ENCODE peak calls at places on chromosome 5, in nine cellular contexts. Y is CD8-positive, alpha-beta T cell; Q is psoas muscle; E is neural progenitor cell; O is lower lobe of right lung; Z is mammary epithelial cell; C is colonic mucosa; J is kidney epithelial cell; F is left ventricle myocardium inferior. M is an unnamed sample. For H3K36me3, the result is how much of the 10 kb centered on the place peaks cover.

GRCh38 chr5:144583493-144584154 is 413.0 kb downstream of the KCTD16 start:
- DNase-seq in Q (no peak), J (no peak), C (no peak), O (no peak), F (no peak), E (peak), Z (no peak), Y (no peak), M (no peak)

GRCh38 chr5:173627860-173628392 is 11.5 kb upstream of the BOD1 start:
- DNase-seq in C (no peak), F (no peak), Y (no peak), Z (no peak), O (no peak), Q (no peak), J (no peak), E (peak), M (no peak)

GRCh38 chr5:34497031-34497808 is 158.9 kb upstream of the RAI14 start:
- DNase-seq in Z (no peak), J (no peak), F (peak), Q (peak), Y (no peak), E (no peak), C (peak), O (no peak), M (no peak)

GRCh38 chr5:133896873-133897272 is 71.6 kb downstream of the C5orf15 start:
- DNase-seq in Z (no peak), O (no peak), Y (no peak), J (no peak), C (no peak), Q (no peak), E (no peak), F (no peak), M (no peak)

GRCh38 chr5:108381034-108381954 is 604 bp downstream of the FBXL17 start:
- DNase-seq in F (peak), O (peak), Q (peak), C (peak), Z (peak), E (peak), J (no peak), Y (peak), M (peak)

GRCh38 chr5:85345818-85346217 is 961.1 kb upstream of the EDIL3 start:
- DNase-seq in C (no peak), Y (no peak), E (no peak), Q (no peak), Z (no peak), O (no peak), F (no peak), J (no peak), M (no peak)

GRCh38 chr5:50711280-50711679 is 44.8 kb downstream of the PARP8 start:
- DNase-seq in F (no peak), J (no peak), Z (no peak), Y (peak), E (no peak), O (no peak), Q (no peak), C (peak), M (peak)

GRCh38 chr5:1181451-1182359 is 19.7 kb upstream of the SLC6A19 start:
- DNase-seq in J (no peak), O (peak), E (no peak), Y (no peak), C (peak), Z (no peak), F (peak), Q (peak), M (no peak)

GRCh38 chr5:82364497-82364896 is 86.3 kb upstream of the RPS23 start:
- DNase-seq in J (no peak), Q (no peak), Y (no peak), Z (peak), E (peak), O (no peak), F (no peak), C (no peak), M (peak)

GRCh38 chr5:160694896-160695295 is 157.1 kb downstream of the ATP10B start:
- DNase-seq in Y (no peak), Z (no peak), Q (no peak), C (no peak), J (no peak), F (no peak), E (no peak), O (no peak), M (no peak)

GRCh38 chr5:76337949-76338589 is 65.0 kb upstream of the IQGAP2 start:
- DNase-seq in E (peak), C (peak), Y (peak), Z (peak), O (no peak), Q (no peak), J (peak), F (no peak), M (peak)

GRCh38 chr5:42991477-42992034 is 48.6 kb downstream of the ANXA2R start:
- DNase-seq in E (no peak), Z (no peak), Y (no peak), C (no peak), O (no peak), F (no peak), Q (no peak), J (no peak), M (no peak)

GRCh38 chr5:155004138-155004744 is 9.3 kb upstream of the KIF4B start:
- DNase-seq in C (no peak), E (peak), Q (no peak), Z (peak), J (no peak), Y (no peak), F (no peak), O (no peak), M (peak)

GRCh38 chr5:579211-579610 is 32.9 kb upstream of the CEP72 start:
- DNase-seq in C (no peak), Y (no peak), Q (no peak), J (no peak), E (no peak), F (no peak), Z (no peak), O (no peak), M (no peak)

GRCh38 chr5:166517976-166518375 is 1773.5 kb upstream of the WWC1 start:
- DNase-seq in C (no peak), Y (no peak), E (no peak), F (no peak), J (no peak), Q (no peak), Z (no peak), O (no peak), M (no peak)

DNA sequence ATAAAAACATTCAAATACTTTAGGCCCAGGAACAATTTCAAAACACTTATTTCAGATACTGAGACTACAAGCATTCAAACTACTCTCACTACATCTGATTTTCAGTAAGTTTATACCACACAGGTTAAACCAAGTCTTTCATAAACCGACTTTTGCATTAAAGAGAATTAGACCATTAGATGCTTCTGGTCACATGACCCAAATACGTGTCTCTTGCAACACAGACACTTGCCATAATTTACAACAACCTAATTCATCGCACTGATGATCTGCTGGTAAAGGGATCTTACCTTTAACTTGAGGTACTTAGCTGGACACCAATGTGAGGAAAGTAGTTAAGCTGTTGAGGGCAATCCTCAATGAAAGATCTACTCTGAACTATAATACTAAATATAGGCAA is 3.2 kb downstream of the HNRNPH1 start:
- DNase-seq in E (no peak), O (no peak), C (no peak), F (no peak), Z (no peak), Q (no peak), J (no peak), Y (no peak), M (no peak)
- H3K4me3 ChIP-seq in E (peak), O (peak), C (peak), F (peak), Z (peak), Q (peak), J (peak), Y (peak), M (peak)

GRCh38 chr5:151141535-151141934 is 16.0 kb downstream of the ANXA6 start:
- DNase-seq in J (no peak), E (peak), F (peak), Z (peak), C (peak), Q (peak), O (no peak), Y (peak), M (no peak)
- H3K36me3 ChIP-seq in J (under half), E (under half), F (half or more), Z (under half), C (under half), Q (under half), O (half or more), Y (half or more), M (half or more)

GRCh38 chr5:135208555-135209494 is 174.8 kb upstream of the PITX1 start:
- DNase-seq in Q (peak), J (peak), Z (peak), O (no peak), C (peak), E (no peak), F (no peak), Y (no peak), M (peak)
- H3K4me3 ChIP-seq in Q (no peak), J (no peak), Z (no peak), O (no peak), C (no peak), E (no peak), F (no peak), Y (no peak), M (no peak)

GRCh38 chr5:149500922-149501582 is 50.2 kb downstream of the CSNK1A1 start:
- DNase-seq in Y (no peak), Q (no peak), J (peak), O (no peak), F (no peak), Z (no peak), E (no peak), C (no peak), M (no peak)
- H3K36me3 ChIP-seq in Y (half or more), Q (under half), J (under half), O (half or more), F (half or more), Z (under half), E (under half), C (under half), M (half or more)

GRCh38 chr5:52878671-52879070 is 91.0 kb downstream of the ITGA1 start:
- DNase-seq in Y (no peak), C (no peak), O (no peak), Z (peak), F (no peak), E (no peak), Q (no peak), J (no peak), M (no peak)
- H3K4me3 ChIP-seq in Y (no peak), C (no peak), O (no peak), Z (no peak), F (no peak), E (no peak), Q (no peak), J (no peak), M (no peak)

DNA sequence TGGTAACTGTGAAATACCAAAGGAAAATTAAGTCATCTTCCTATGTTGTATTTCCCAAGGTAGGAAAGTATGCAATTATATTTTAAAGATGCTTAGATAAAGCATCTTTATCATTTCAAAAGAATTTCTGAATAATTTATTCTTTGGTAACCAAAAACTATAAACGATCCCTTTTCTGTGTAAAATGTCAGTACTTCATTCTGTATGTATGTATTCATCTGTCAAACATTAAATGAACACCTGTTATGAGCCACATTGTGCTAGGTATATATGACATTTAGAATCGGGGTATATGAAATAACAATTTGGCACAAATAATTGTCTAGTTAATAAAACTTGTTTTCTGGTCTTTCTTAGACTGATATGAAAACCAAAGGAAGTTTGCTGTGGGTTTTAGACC is 89.4 kb upstream of the DHFR start:
- DNase-seq in Z (no peak), F (no peak), E (no peak), Y (no peak), Q (no peak), C (no peak), O (no peak), J (no peak), M (no peak)
- H3K36me3 ChIP-seq in Z (under half), F (under half), E (under half), Y (under half), Q (under half), C (under half), O (under half), J (under half), M (under half)

GRCh38 chr5:149776376-149777305 is 46.5 kb downstream of the PPARGC1B start:
- DNase-seq in C (peak), E (no peak), O (no peak), J (no peak), Y (no peak), Z (peak), F (no peak), Q (no peak), M (no peak)
- H3K4me3 ChIP-seq in C (no peak), E (no peak), O (no peak), J (no peak), Y (no peak), Z (no peak), F (peak), Q (no peak), M (no peak)

DNA sequence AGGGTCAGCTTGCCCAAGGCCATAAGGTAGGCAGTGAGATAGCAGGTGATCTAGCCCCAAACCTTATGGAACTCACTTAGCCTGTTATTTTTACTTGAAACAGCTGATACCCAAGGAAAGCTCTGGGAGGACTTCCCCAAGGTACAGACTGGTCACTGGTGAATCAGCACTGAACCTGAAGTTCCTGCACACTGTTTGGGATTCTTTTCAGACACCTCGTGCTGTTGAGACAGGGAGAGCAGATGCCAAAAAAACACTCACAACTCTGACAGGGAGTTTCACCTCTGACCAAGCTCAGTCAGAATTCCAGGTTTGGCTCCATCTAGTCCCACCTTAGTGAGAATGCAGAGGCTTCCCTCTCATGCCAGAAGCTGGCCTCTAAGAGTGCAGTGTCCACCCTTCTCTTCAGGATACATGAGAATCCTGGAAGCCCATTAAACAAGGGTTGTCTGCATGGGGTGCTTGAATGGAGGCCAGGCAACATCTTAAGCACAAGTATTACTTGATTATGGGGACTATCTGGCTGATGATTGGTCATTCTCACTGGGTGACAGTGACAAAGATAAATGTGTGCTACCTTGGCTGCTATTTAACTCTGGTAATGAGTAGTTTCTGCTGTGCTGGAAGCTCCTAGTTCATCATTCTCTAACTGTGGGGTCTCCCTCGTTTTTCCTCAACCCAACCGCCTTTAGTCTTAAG is 122.8 kb upstream of the SLIT3 start:
- DNase-seq in Y (no peak), F (no peak), C (no peak), Z (peak), J (no peak), O (no peak), Q (no peak), E (no peak), M (peak)
- H3K36me3 ChIP-seq in Y (under half), F (under half), C (under half), Z (under half), J (under half), O (under half), Q (under half), E (under half), M (under half)

GRCh38 chr5:88690619-88691560 is 192.1 kb downstream of the MEF2C start:
- DNase-seq in O (peak), J (no peak), C (peak), Z (peak), Y (peak), F (peak), E (peak), Q (peak), M (peak)
- H3K4me3 ChIP-seq in O (peak), J (no peak), C (no peak), Z (no peak), Y (peak), F (peak), E (peak), Q (peak), M (peak)

M was measured in MG63.